ENCODE peak calls at places on chromosome 21, in eight cellular contexts. M, B, W, C, K, A, J and Y are unnamed samples.

GRCh38 chr21:45335761-45336534 is 48.3 kb upstream of the POFUT2 start:
- DNase-seq in M (no peak), B (no peak), W (no peak), C (no peak), K (no peak), A (peak), J (no peak), Y (no peak)

GRCh38 chr21:45644041-45644906 is 749 bp downstream of the PCBP3 start:
- DNase-seq in M (no peak), B (no peak), W (no peak), C (no peak), K (no peak), A (no peak), J (peak), Y (peak)

GRCh38 chr21:44955141-44955802 is 15.4 kb downstream of the SLX9 start:
- DNase-seq in M (no peak), B (no peak), W (no peak), C (no peak), K (no peak), A (no peak), J (no peak), Y (no peak)

GRCh38 chr21:34835526-34835925 is 166.7 kb downstream of the CLIC6 start:
- DNase-seq in M (no peak), B (no peak), W (no peak), C (no peak), K (no peak), A (peak), J (no peak), Y (no peak)

GRCh38 chr21:27168084-27168483 is 201.2 kb upstream of the ADAMTS5 start:
- DNase-seq in M (no peak), B (no peak), W (no peak), C (peak), K (no peak), A (no peak), J (no peak), Y (no peak)

GRCh38 chr21:44911066-44911383 is 9.7 kb downstream of the ITGB2 start:
- DNase-seq in M (no peak), B (no peak), W (no peak), C (no peak), K (no peak), A (no peak), J (no peak), Y (no peak)

GRCh38 chr21:43985690-43986251 is 26.3 kb upstream of the TRAPPC10 start:
- DNase-seq in M (no peak), B (no peak), W (no peak), C (no peak), K (no peak), A (peak), J (no peak), Y (no peak)

GRCh38 chr21:43287111-43287973 is 118.5 kb downstream of the CRYAA start:
- DNase-seq in M (peak), B (no peak), W (no peak), C (peak), K (no peak), A (no peak), J (no peak), Y (no peak)

GRCh38 chr21:40067751-40068150 is 200.5 kb downstream of the PCP4 start:
- DNase-seq in M (no peak), B (no peak), W (no peak), C (no peak), K (no peak), A (no peak), J (no peak), Y (no peak)

GRCh38 chr21:24895885-24896734 is 711.2 kb downstream of the MRPL39 start:
- DNase-seq in M (peak), B (peak), W (no peak), C (peak), K (no peak), A (peak), J (no peak), Y (no peak)

GRCh38 chr21:31471865-31472264 is 127.8 kb upstream of the TIAM1 start:
- DNase-seq in M (no peak), B (no peak), W (no peak), C (no peak), K (no peak), A (no peak), J (no peak), Y (no peak)

GRCh38 chr21:45003331-45004058 is 63.7 kb downstream of the SLX9 start:
- DNase-seq in M (no peak), B (no peak), W (no peak), C (no peak), K (no peak), A (no peak), J (no peak), Y (no peak)

GRCh38 chr21:42199488-42200463 is 19.2 kb upstream of the ABCG1 start:
- DNase-seq in M (peak), B (no peak), W (no peak), C (peak), K (no peak), A (peak), J (peak), Y (no peak)

GRCh38 chr21:33231526-33231925 is 1.8 kb downstream of the IFNAR2 start:
- DNase-seq in M (no peak), B (no peak), W (no peak), C (no peak), K (no peak), A (no peak), J (no peak), Y (no peak)